ENCODE peak calls at places on chromosomes 4 and X, in nine cellular contexts. A is AG09309, E is NCI-H1694, U is mesenchymal stem cell, F is foreskin fibroblast, B is amniotic stem cell, V is A673, J is HS-5, M is NB4. S is an unnamed sample.

GRCh38 chr4:155433636-155434360 is 57.0 kb upstream of the MAP9 start:
- DNase-seq in A (no peak), E (no peak), U (peak), F (peak), B (no peak), V (no peak), J (no peak), M (no peak), S (no peak)

GRCh38 chr4:83013420-83013867 is 2.8 kb upstream of the LIN54 start:
- DNase-seq in A (no peak), E (no peak), U (no peak), F (no peak), B (no peak), V (no peak), J (no peak), M (peak), S (no peak)

GRCh38 chr4:41963105-41963504 is 18.5 kb upstream of the DCAF4L1 start:
- DNase-seq in A (no peak), E (peak), U (peak), F (peak), B (peak), V (peak), J (no peak), M (peak), S (no peak)

GRCh38 chr4:182338731-182339130 is 95.5 kb downstream of the TENM3 start:
- DNase-seq in A (no peak), E (no peak), U (no peak), F (no peak), B (no peak), V (no peak), J (no peak), M (no peak), S (no peak)

GRCh38 chr4:113292371-113293042 is 243.1 kb downstream of the ANK2 start:
- DNase-seq in A (no peak), E (no peak), U (peak), F (peak), B (no peak), V (no peak), J (no peak), M (no peak), S (no peak)

GRCh38 chrX:118751950-118752783 is 24.8 kb downstream of the IL13RA1 start:
- DNase-seq in A (no peak), E (no peak), U (no peak), F (no peak), B (no peak), V (no peak), J (no peak), M (peak), S (no peak)

GRCh38 chr4:71338846-71339593 is at the start of gene SLC4A4:
- DNase-seq in A (no peak), E (no peak), U (peak), F (peak), B (no peak), V (peak), J (peak), M (peak), S (peak)

GRCh38 chr4:67542076-67542475 is 3.2 kb downstream of the CENPC start:
- DNase-seq in A (no peak), E (no peak), U (no peak), F (no peak), B (no peak), V (no peak), J (no peak), M (no peak), S (no peak)

GRCh38 chr4:123478859-123479345 is 82.3 kb downstream of the SPRY1 start:
- DNase-seq in A (peak), E (no peak), U (peak), F (peak), B (no peak), V (no peak), J (no peak), M (peak), S (no peak)

GRCh38 chr4:157984285-157984911 is 188.4 kb downstream of the GASK1B start:
- DNase-seq in A (no peak), E (no peak), U (no peak), F (no peak), B (no peak), V (no peak), J (no peak), M (no peak), S (no peak)

GRCh38 chr4:147479817-147480216 is 1.1 kb upstream of the EDNRA start:
- DNase-seq in A (peak), E (no peak), U (peak), F (no peak), B (no peak), V (peak), J (no peak), M (peak), S (peak)

GRCh38 chr4:40482985-40483647 is 146.5 kb downstream of the RBM47 start:
- DNase-seq in A (no peak), E (no peak), U (no peak), F (no peak), B (no peak), V (no peak), J (no peak), M (no peak), S (no peak)

GRCh38 chr4:60034371-60034770 is 1165.8 kb upstream of the ADGRL3 start:
- DNase-seq in A (no peak), E (no peak), U (no peak), F (no peak), B (no peak), V (no peak), J (no peak), M (no peak), S (no peak)

GRCh38 chr4:183858011-183858615 is 47.0 kb upstream of the STOX2 start:
- DNase-seq in A (no peak), E (no peak), U (no peak), F (no peak), B (no peak), V (no peak), J (no peak), M (no peak), S (no peak)

GRCh38 chrX:151902813-151903591 is 9.7 kb upstream of the MAGEA4 start:
- DNase-seq in A (peak), E (no peak), U (peak), F (peak), B (peak), V (no peak), J (peak), M (no peak), S (peak)

GRCh38 chrX:154135458-154136229 is 8.4 kb upstream of the OPN1LW start:
- DNase-seq in A (no peak), E (no peak), U (no peak), F (no peak), B (no peak), V (no peak), J (no peak), M (no peak), S (no peak)

GRCh38 chr4:98745372-98745771 is 87.0 kb upstream of the TSPAN5 start:
- DNase-seq in A (no peak), E (no peak), U (peak), F (no peak), B (no peak), V (peak), J (no peak), M (peak), S (no peak)

GRCh38 chrX:23822397-23822796 is 39.4 kb downstream of the SAT1 start:
- DNase-seq in A (no peak), E (no peak), U (peak), F (peak), B (no peak), V (no peak), J (no peak), M (no peak), S (no peak)

GRCh38 chr4:624705-625590 is at the start of gene PDE6B:
- DNase-seq in A (no peak), E (no peak), U (no peak), F (no peak), B (no peak), V (peak), J (no peak), M (no peak), S (no peak)

GRCh38 chr4:146638801-146639351 is at the start of gene POU4F2:
- DNase-seq in A (no peak), E (no peak), U (peak), F (no peak), B (no peak), V (peak), J (no peak), M (no peak), S (no peak)

GRCh38 chrX:95764972-95765451 is 919.6 kb upstream of the DIAPH2 start:
- DNase-seq in A (no peak), E (peak), U (peak), F (no peak), B (no peak), V (peak), J (no peak), M (peak), S (no peak)

GRCh38 chrX:154486396-154487207 is at the start of gene UBL4A:
- DNase-seq in A (no peak), E (peak), U (peak), F (no peak), B (no peak), V (peak), J (no peak), M (peak), S (no peak)

GRCh38 chrX:19702856-19703255 is 184.5 kb downstream of the SH3KBP1 start:
- DNase-seq in A (no peak), E (no peak), U (no peak), F (no peak), B (no peak), V (no peak), J (no peak), M (no peak), S (no peak)

GRCh38 chr4:78551420-78552351 is at the start of gene ANXA3:
- DNase-seq in A (no peak), E (no peak), U (peak), F (no peak), B (no peak), V (no peak), J (no peak), M (peak), S (no peak)

GRCh38 chr4:5575941-5576340 is 132.4 kb downstream of the EVC2 start:
- DNase-seq in A (no peak), E (no peak), U (no peak), F (no peak), B (no peak), V (no peak), J (no peak), M (no peak), S (no peak)

GRCh38 chrX:107567370-107567769 is 60.9 kb upstream of the PRPS1 start:
- DNase-seq in A (no peak), E (no peak), U (no peak), F (no peak), B (no peak), V (no peak), J (no peak), M (no peak), S (no peak)

GRCh38 chr4:125187621-125188176 is 127.1 kb upstream of the FAT4 start:
- DNase-seq in A (peak), E (no peak), U (peak), F (peak), B (no peak), V (no peak), J (no peak), M (no peak), S (no peak)

GRCh38 chr4:110618091-110619000 is 4.5 kb downstream of the PITX2 start:
- DNase-seq in A (no peak), E (no peak), U (peak), F (no peak), B (no peak), V (no peak), J (no peak), M (no peak), S (no peak)

S was measured in HS-27A.